ENCODE peak calls at places on chromosomes 2 and 18, in six cellular contexts. Z is mucosa of gallbladder, C is GM03348, F is PC-3, I is T-helper 1 cell, B is activated T-helper 1 cell treated with Interleukin-2 at 50 U/mL for 16 hours. N is an unnamed sample.

GRCh38 chr2:20414806-20415205 is 32.1 kb upstream of the RHOB start:
- DNase-seq in Z (no peak), C (no peak), F (no peak), I (no peak), B (no peak), N (no peak)

GRCh38 chr2:126857502-126857901 is 41.2 kb upstream of the TEX51 start:
- DNase-seq in Z (peak), C (no peak), F (no peak), I (no peak), B (no peak), N (no peak)

GRCh38 chr2:10977003-10977402 is 65.3 kb downstream of the KCNF1 start:
- DNase-seq in Z (no peak), C (no peak), F (no peak), I (no peak), B (no peak), N (no peak)

GRCh38 chr2:239954166-239955085 is 70.7 kb downstream of the NDUFA10 start:
- DNase-seq in Z (no peak), C (peak), F (no peak), I (no peak), B (no peak), N (no peak)

GRCh38 chr18:78925557-78926242 is 53.9 kb upstream of the SALL3 start:
- DNase-seq in Z (no peak), C (no peak), F (no peak), I (no peak), B (no peak), N (no peak)

GRCh38 chr2:137910641-137911040 is 53.6 kb upstream of the HNMT start:
- DNase-seq in Z (no peak), C (peak), F (peak), I (no peak), B (no peak), N (peak)

GRCh38 chr2:1462984-1463383 is 49.7 kb downstream of the TPO start:
- DNase-seq in Z (no peak), C (no peak), F (no peak), I (no peak), B (no peak), N (no peak)

GRCh38 chr2:220296174-220296573 is 668.7 kb downstream of the SLC4A3 start:
- DNase-seq in Z (no peak), C (no peak), F (no peak), I (no peak), B (no peak), N (no peak)

GRCh38 chr2:32553829-32554432 is 73.9 kb upstream of the TTC27 start:
- DNase-seq in Z (no peak), C (peak), F (peak), I (no peak), B (no peak), N (peak)

GRCh38 chr2:20582600-20583221 is 68.2 kb downstream of the HS1BP3 start:
- DNase-seq in Z (no peak), C (no peak), F (no peak), I (no peak), B (no peak), N (no peak)

GRCh38 chr2:73614105-73614504 is 28.1 kb downstream of the NAT8 start:
- DNase-seq in Z (no peak), C (no peak), F (no peak), I (no peak), B (no peak), N (no peak)

GRCh38 chr18:45932708-45933107 is 34.4 kb downstream of the EPG5 start:
- DNase-seq in Z (no peak), C (no peak), F (no peak), I (no peak), B (no peak), N (no peak)

GRCh38 chr2:219557791-219558785 is 13.3 kb downstream of the OBSL1 start:
- DNase-seq in Z (no peak), C (no peak), F (no peak), I (no peak), B (no peak), N (no peak)

GRCh38 chr2:143730155-143730949 is 601.1 kb downstream of the ARHGAP15 start:
- DNase-seq in Z (no peak), C (peak), F (peak), I (no peak), B (no peak), N (peak)

GRCh38 chr2:57207191-57207590 is 839.4 kb upstream of the VRK2 start:
- DNase-seq in Z (no peak), C (no peak), F (no peak), I (no peak), B (no peak), N (no peak)

GRCh38 chr2:239440511-239440959 is 39.7 kb upstream of the HDAC4 start:
- DNase-seq in Z (no peak), C (no peak), F (no peak), I (no peak), B (no peak), N (no peak)

GRCh38 chr2:12701786-12702660 is 14.7 kb upstream of the TRIB2 start:
- DNase-seq in Z (no peak), C (peak), F (peak), I (no peak), B (no peak), N (no peak)

GRCh38 chr18:48879008-48879431 is 71.7 kb downstream of the SMAD7 start:
- DNase-seq in Z (no peak), C (no peak), F (no peak), I (no peak), B (no peak), N (no peak)

GRCh38 chr2:171482877-171483276 is 39.4 kb upstream of the CYBRD1 start:
- DNase-seq in Z (no peak), C (peak), F (no peak), I (no peak), B (no peak), N (no peak)

GRCh38 chr2:112960230-112960825 is 17.5 kb upstream of the IL36G start:
- DNase-seq in Z (no peak), C (no peak), F (peak), I (no peak), B (no peak), N (no peak)

GRCh38 chr2:20676353-20677215 is 9.6 kb downstream of the GDF7 start:
- DNase-seq in Z (peak), C (no peak), F (no peak), I (no peak), B (no peak), N (no peak)

N was measured in cardiac muscle cell.